ENCODE peak calls at places on chromosomes 4 and X, in eight cellular contexts. F, L, T, M, A, W, D and C are unnamed samples. For H3K9me3, the result is how much of the 10 kb centered on the place peaks cover.

GRCh38 chrX:38831949-38832348 is 30.7 kb downstream of the MID1IP1 start:
- DNase-seq in F (no peak), M (no peak), D (no peak), W (no peak), A (no peak), L (no peak), T (no peak), C (no peak)

GRCh38 chr4:41478518-41478917 is 59.4 kb upstream of the LIMCH1 start:
- DNase-seq in F (no peak), A (no peak), W (no peak), M (no peak), T (no peak), L (no peak), D (no peak), C (no peak)

GRCh38 chr4:88706574-88706973 is 8.9 kb upstream of the NAP1L5 start:
- DNase-seq in L (peak), T (peak), A (peak), D (no peak), M (peak), W (peak), F (no peak), C (no peak)

GRCh38 chrX:9456250-9457074 is 8.4 kb upstream of the TBL1X start:
- DNase-seq in A (no peak), F (no peak), W (no peak), L (no peak), T (no peak), M (no peak), D (no peak), C (peak)

GRCh38 chrX:119236599-119237525 is 777 bp downstream of the PGRMC1 start:
- DNase-seq in L (peak), A (peak), D (peak), T (peak), M (peak), W (peak), F (no peak), C (no peak)

GRCh38 chr4:158319880-158320279 is 109.6 kb downstream of the TMEM144 start:
- DNase-seq in W (no peak), F (no peak), M (no peak), D (no peak), T (no peak), L (no peak), A (no peak), C (no peak)

GRCh38 chr4:106032851-106033286 is 137.6 kb downstream of the NPNT start:
- DNase-seq in F (no peak), M (no peak), A (no peak), D (no peak), L (no peak), T (no peak), W (no peak), C (no peak)

GRCh38 chr4:73446336-73446938 is 10.4 kb downstream of the AFP start:
- DNase-seq in W (no peak), D (no peak), L (peak), T (peak), F (no peak), A (no peak), M (peak), C (peak)

GRCh38 chr4:102438396-102438795 is 62.8 kb upstream of the NFKB1 start:
- DNase-seq in L (peak), A (no peak), F (no peak), M (no peak), D (no peak), W (no peak), T (no peak), C (no peak)

GRCh38 chr4:147591048-147591577 is 26.1 kb upstream of the TMEM184C start:
- DNase-seq in W (no peak), M (no peak), T (no peak), D (no peak), F (no peak), A (no peak), L (peak), C (no peak)

GRCh38 chr4:55356991-55357461 is 11.0 kb downstream of the SRD5A3 start:
- DNase-seq in L (peak), W (no peak), T (no peak), M (no peak), F (no peak), D (no peak), A (no peak), C (no peak)

GRCh38 chr4:13143234-13143633 is 340.9 kb downstream of the RAB28 start:
- DNase-seq in A (no peak), L (no peak), T (no peak), D (no peak), W (no peak), M (no peak), F (no peak), C (no peak)

GRCh38 chrX:129359269-129359668 is 164.0 kb downstream of the SMARCA1 start:
- DNase-seq in T (no peak), M (peak), L (peak), A (no peak), D (no peak), F (no peak), W (no peak), C (no peak)

GRCh38 chrX:136755411-136755810 is 25.3 kb downstream of the ARHGEF6 start:
- DNase-seq in L (no peak), M (no peak), T (no peak), W (no peak), D (no peak), A (no peak), F (no peak), C (no peak)

GRCh38 chr4:155377281-155377680 is 516 bp upstream of the MAP9 start:
- DNase-seq in L (peak), T (no peak), W (no peak), M (no peak), F (no peak), A (no peak), D (no peak), C (no peak)

GRCh38 chrX:133921084-133921483 is 64.3 kb downstream of the GPC3 start:
- DNase-seq in F (no peak), W (no peak), D (no peak), T (no peak), A (no peak), M (no peak), L (no peak), C (no peak)

GRCh38 chrX:1261285-1261684 is 7.3 kb upstream of the CSF2RA start:
- DNase-seq in L (no peak), M (no peak), W (no peak), T (no peak), F (no peak), A (no peak), D (no peak), C (no peak)

GRCh38 chrX:47093248-47093647 is 15.0 kb downstream of the RGN start:
- DNase-seq in D (no peak), A (no peak), T (peak), L (peak), W (peak), F (peak), M (peak), C (no peak)

GRCh38 chr4:171846232-171846631 is 33.0 kb downstream of the GALNTL6 start:
- DNase-seq in T (peak), F (peak), A (no peak), D (no peak), L (no peak), M (peak), W (no peak), C (no peak)

GRCh38 chrX:51697397-51697796 is 12.9 kb upstream of the CENPVL1 start:
- DNase-seq in M (peak), A (no peak), D (no peak), W (no peak), L (no peak), F (no peak), T (no peak), C (no peak)

GRCh38 chrX:134171661-134172587 is 65.1 kb upstream of the CCDC160 start:
- DNase-seq in T (peak), D (no peak), F (no peak), L (no peak), A (no peak), W (no peak), M (no peak), C (peak)

GRCh38 chr4:186684889-186685309 is 38.8 kb downstream of the FAT1 start:
- DNase-seq in D (no peak), W (no peak), L (no peak), T (peak), F (no peak), M (no peak), A (no peak), C (no peak)

GRCh38 chr4:172813359-172813923 is 355.2 kb upstream of the GALNT7 start:
- DNase-seq in D (no peak), W (no peak), M (no peak), F (no peak), A (no peak), T (no peak), L (peak), C (no peak)

GRCh38 chr4:182770259-182770968 is 146.8 kb downstream of the DCTD start:
- DNase-seq in T (peak), M (no peak), L (no peak), F (no peak), W (no peak), A (no peak), D (no peak), C (no peak)

GRCh38 chr4:13294961-13295605 is 189.1 kb downstream of the RAB28 start:
- DNase-seq in T (no peak), A (no peak), W (no peak), D (no peak), M (no peak), F (no peak), L (no peak), C (no peak)

GRCh38 chr4:169664615-169665014 is 44.2 kb downstream of the CLCN3 start:
- DNase-seq in D (no peak), W (no peak), M (no peak), T (no peak), F (no peak), A (no peak), L (no peak), C (no peak)

GRCh38 chrX:80430826-80431501 is 10.7 kb downstream of the TENT5D start:
- DNase-seq in W (no peak), D (no peak), M (no peak), F (no peak), L (no peak), A (no peak), T (no peak), C (no peak)

GRCh38 chr4:75516144-75516543 is 1.9 kb downstream of the THAP6 start:
- DNase-seq in A (no peak), M (no peak), D (no peak), L (no peak), F (no peak), W (no peak), T (no peak), C (no peak)

GRCh38 chr4:52016985-52017384 is 3.2 kb downstream of the LRRC66 start:
- DNase-seq in A (no peak), L (no peak), D (no peak), T (no peak), M (no peak), F (no peak), W (no peak), C (no peak)

GRCh38 chrX:21715825-21716224 is 42.1 kb downstream of the SMPX start:
- DNase-seq in W (no peak), F (no peak), D (no peak), M (no peak), T (no peak), A (no peak), L (no peak), C (no peak)

GRCh38 chr4:34289489-34289888 is 1954.8 kb downstream of the ARAP2 start:
- DNase-seq in A (no peak), F (no peak), T (no peak), M (no peak), L (no peak), D (no peak), W (no peak), C (no peak)

GRCh38 chr4:39357002-39357401 is 9.2 kb downstream of the RFC1 start:
- DNase-seq in L (no peak), D (no peak), A (no peak), W (no peak), F (no peak), T (no peak), M (no peak), C (no peak)
- H3K4me3 ChIP-seq in L (no peak), D (no peak), A (no peak), W (no peak), F (no peak), T (no peak), M (no peak), C (no peak)

GRCh38 chr4:173666-174314 is 49.5 kb downstream of the ZNF718 start:
- DNase-seq in F (no peak), D (no peak), A (no peak), L (no peak), M (no peak), W (no peak), T (no peak), C (no peak)

GRCh38 chr4:175986-176385 is 51.7 kb downstream of the ZNF718 start:
- DNase-seq in M (no peak), W (no peak), A (no peak), L (no peak), F (no peak), D (no peak), T (no peak), C (no peak)

DNA sequence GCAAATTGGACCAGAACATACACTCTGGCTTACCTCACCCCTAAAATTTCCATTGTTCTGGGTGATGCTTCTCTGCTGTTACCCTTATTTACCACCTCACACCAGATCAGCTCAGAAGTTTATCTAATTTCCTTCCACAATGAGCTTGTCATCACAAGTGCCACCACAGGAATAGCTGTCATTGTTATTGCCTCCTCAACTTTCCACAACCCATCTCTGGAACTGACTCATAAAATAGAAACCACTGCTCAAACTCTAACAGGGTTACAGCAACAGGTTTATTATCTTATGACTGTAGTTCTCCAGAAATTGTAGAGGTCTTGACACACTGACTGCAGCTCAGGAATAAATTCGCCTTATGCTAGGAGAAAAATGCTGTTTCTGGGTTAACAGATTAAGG is 52.7 kb downstream of the ZNF718 start:
- DNase-seq in F (no peak), W (no peak), A (no peak), L (no peak), D (no peak), M (no peak), T (no peak), C (no peak)
- H3K9me3 ChIP-seq in F (under half), W (under half), A (under half), L (under half), D (half or more), M (under half), T (under half), C (half or more)

GRCh38 chr4:7712021-7712420 is 227.6 kb downstream of the AFAP1 start:
- DNase-seq in W (no peak), L (no peak), T (no peak), M (no peak), F (no peak), D (no peak), A (no peak), C (no peak)
- H3K4me3 ChIP-seq in W (no peak), L (no peak), T (no peak), M (no peak), F (no peak), D (no peak), A (no peak), C (no peak)

GRCh38 chr4:125085-125820 is 952 bp downstream of the ZNF718 start:
- DNase-seq in L (peak), F (no peak), W (no peak), T (peak), M (peak), D (no peak), A (no peak), C (no peak)

GRCh38 chr4:116499-116898 is 7.8 kb upstream of the ZNF718 start:
- DNase-seq in F (no peak), W (no peak), L (no peak), A (no peak), D (no peak), M (no peak), T (no peak), C (no peak)

GRCh38 chr4:124275-125081 is at the start of gene ZNF718:
- DNase-seq in F (peak), A (peak), T (peak), M (peak), W (peak), D (peak), L (peak), C (peak)

GRCh38 chr4:121408-122084 is 2.8 kb upstream of the ZNF718 start:
- DNase-seq in L (no peak), D (no peak), M (no peak), F (no peak), T (no peak), W (no peak), A (no peak), C (peak)

DNA sequence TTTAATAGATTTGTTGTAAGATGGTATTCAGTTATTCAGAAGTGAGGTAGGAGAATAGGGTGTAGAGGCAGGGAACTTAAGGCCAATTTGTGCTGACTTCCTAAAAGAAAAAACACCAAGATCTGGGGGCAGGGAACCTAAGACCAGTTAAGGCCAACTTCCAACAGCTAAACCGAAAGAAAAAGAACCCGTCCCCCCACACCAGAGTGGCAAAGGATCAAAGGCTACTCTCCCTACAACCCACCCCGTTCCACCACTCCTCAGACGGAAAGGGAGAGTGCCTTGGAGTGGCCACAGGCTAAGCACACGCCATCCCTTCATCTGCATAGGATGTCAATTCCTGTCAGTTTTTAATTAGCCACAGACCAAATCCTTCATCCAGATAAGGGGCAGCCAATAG is 3.7 kb upstream of the ZNF718 start:
- DNase-seq in W (no peak), L (no peak), A (no peak), F (no peak), D (no peak), M (no peak), T (no peak), C (no peak)
- H3K9me3 ChIP-seq in W (under half), L (under half), A (under half), F (under half), D (under half), M (under half), T (under half), C (under half)

DNA sequence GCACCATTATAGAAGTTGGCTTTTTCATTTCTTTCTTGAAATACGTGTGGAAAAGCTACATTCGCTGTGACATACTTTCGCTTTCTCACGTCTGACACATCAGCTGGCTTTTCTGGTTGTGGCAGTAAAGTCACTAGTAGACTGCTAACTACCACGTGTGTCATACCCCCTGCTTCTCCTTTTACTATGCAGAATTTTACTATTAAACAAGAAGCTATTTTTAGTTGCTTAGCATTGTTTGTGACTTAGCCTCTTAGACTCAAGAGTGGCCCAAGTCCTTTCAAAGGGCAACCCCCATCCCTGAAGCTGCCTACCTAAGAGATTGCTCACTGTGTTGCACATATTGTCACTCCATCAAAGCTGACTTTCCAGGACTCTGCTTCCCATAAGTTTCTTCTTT is 2.1 kb upstream of the IL2 start:
- DNase-seq in F (peak), M (no peak), T (peak), W (no peak), D (no peak), A (no peak), L (peak), C (peak)
- H3K4me3 ChIP-seq in F (peak), M (no peak), T (no peak), W (no peak), D (peak), A (no peak), L (peak), C (peak)

DNA sequence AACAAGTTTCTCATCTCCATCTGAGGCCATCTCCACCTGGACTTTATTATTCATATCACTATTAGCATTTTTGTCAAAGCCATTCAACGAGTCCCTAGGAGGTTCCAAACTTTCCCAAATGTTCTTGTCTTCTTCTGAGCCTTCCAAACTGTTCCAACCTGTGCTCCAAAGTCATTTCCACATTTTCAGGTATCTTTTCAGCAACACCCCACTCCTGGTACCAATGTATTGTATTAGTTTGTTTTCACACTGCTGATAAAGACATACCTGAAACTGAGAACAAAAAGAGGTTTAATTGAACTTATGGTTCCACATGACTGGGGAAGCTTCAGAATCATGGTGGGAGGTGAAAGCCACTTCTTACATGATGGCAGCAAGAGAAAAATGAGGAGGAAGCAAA is 385.4 kb upstream of the GATB start:
- DNase-seq in D (no peak), T (no peak), L (no peak), A (no peak), M (no peak), F (no peak), W (no peak), C (no peak)
- H3K9me3 ChIP-seq in D (under half), T (under half), L (under half), A (under half), M (under half), F (under half), W (under half), C (under half)

DNA sequence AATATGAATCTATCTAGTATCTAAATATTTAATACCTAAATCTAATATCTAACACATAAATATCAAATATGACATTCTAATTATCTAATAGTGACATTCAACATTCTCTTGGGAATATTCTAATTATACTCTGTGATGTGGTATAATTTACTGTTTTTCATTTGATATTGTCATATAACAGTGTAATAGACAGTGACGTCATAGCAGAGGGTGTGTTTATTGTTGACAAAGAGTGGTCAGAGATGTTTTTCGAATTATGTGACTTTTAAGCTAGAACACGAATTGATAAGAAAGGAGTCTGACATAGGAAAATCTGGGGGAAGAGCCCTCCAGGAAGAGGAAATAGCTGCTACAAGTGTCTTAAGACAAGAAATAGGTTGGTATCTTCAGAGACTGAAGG is 5.9 kb upstream of the MAGEC3 start:
- DNase-seq in D (no peak), T (no peak), L (no peak), M (no peak), F (no peak), A (no peak), W (no peak), C (no peak)
- H3K4me3 ChIP-seq in D (no peak), T (no peak), L (no peak), M (no peak), F (no peak), A (no peak), W (no peak), C (no peak)

DNA sequence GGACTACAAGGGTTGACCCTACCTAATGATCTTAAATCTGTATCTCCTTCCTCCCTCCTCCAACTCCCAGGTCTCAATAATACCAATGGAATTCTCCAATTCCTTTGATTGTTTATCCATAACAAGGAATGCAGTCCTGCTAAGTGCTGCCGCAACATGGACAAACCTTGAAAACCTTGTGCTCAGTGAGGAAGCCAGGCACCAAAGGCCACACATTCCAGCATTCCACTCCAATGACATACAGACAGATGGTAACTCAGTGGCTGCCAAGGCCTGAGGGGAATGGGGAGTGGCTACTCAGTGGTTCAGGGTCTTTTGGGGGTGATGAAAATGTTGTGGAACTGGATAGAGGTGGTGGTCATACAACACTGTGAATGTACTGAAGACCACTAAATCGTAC is 10.4 kb downstream of the HAUS7 start:
- DNase-seq in W (peak), T (no peak), F (no peak), M (no peak), L (peak), D (no peak), A (no peak), C (no peak)
- H3K9me3 ChIP-seq in W (under half), T (under half), F (under half), M (under half), L (under half), D (under half), A (under half), C (under half)